ENCODE peak calls at places on chromosomes 13 and 19, in seven cellular contexts. W is amniotic epithelial cell; O is T follicular helper cell; R is LHCN-M2; L is DMS79; M is stimulated activated CD4-positive, alpha-beta T cell treated with anti-CD3 and anti-CD28 coated beads, Interleukin-2, amount 100 ng/mL, for 24 hours; T is astrocyte of the spinal cord. G is an unnamed sample.

GRCh38 chr13:20492641-20493040 is 33.0 kb downstream of the CRYL1 start:
- DNase-seq in W (peak; percentile 37), O (no peak), R (peak; percentile 11), L (no peak), M (peak; percentile 72), T (no peak), G (no peak)

GRCh38 chr19:12380444-12380737 is 14.9 kb upstream of the ZNF442 start:
- DNase-seq in W (no peak), O (no peak), R (no peak), L (no peak), M (no peak), T (no peak), G (no peak)

GRCh38 chr19:35869327-35870123 is 1.2 kb downstream of the APLP1 start:
- DNase-seq in W (peak; percentile 78), O (peak; percentile 72), R (peak; percentile 53), L (peak; percentile 72), M (peak; percentile 89), T (peak; percentile 72), G (peak; percentile 88)

GRCh38 chr13:95677564-95678386 is 836 bp downstream of the DNAJC3 start:
- DNase-seq in W (peak; percentile 18), O (no peak), R (peak; percentile 41), L (peak; percentile 14), M (peak; percentile 6), T (peak; percentile 38), G (no peak)

GRCh38 chr19:2266183-2266993 is 10.2 kb upstream of the JSRP1 start:
- DNase-seq in W (peak; percentile 76), O (no peak), R (peak; percentile 71), L (peak; percentile 65), M (peak; percentile 49), T (peak; percentile 71), G (no peak)

GRCh38 chr13:72390909-72391308 is 336.5 kb downstream of the MZT1 start:
- DNase-seq in W (peak; percentile 25), O (no peak), R (no peak), L (no peak), M (no peak), T (peak; percentile 2), G (no peak)

GRCh38 chr19:9721861-9722260 is 46.7 kb downstream of the ZNF846 start:
- DNase-seq in W (no peak), O (no peak), R (no peak), L (no peak), M (no peak), T (no peak), G (no peak)

GRCh38 chr13:113595131-113595530 is 10.6 kb downstream of the TFDP1 start:
- DNase-seq in W (no peak), O (no peak), R (no peak), L (no peak), M (no peak), T (no peak), G (no peak)

GRCh38 chr13:64993514-64994164 is 2236.5 kb downstream of the PCDH9 start:
- DNase-seq in W (no peak), O (no peak), R (peak; percentile 5), L (no peak), M (no peak), T (no peak), G (no peak)

GRCh38 chr19:18044825-18045304 is 36.9 kb downstream of the ARRDC2 start:
- DNase-seq in W (peak; percentile 70), O (peak; percentile 62), R (peak; percentile 93), L (peak; percentile 63), M (peak; percentile 88), T (peak; percentile 65), G (peak; percentile 93)

GRCh38 chr19:8461891-8462290 is 17.1 kb downstream of the HNRNPM start:
- DNase-seq in W (no peak), O (no peak), R (no peak), L (no peak), M (no peak), T (no peak), G (no peak)

GRCh38 chr19:42683917-42684513 is 56.3 kb downstream of the PSG3 start:
- DNase-seq in W (peak; percentile 19), O (no peak), R (peak; percentile 32), L (no peak), M (peak; percentile 28), T (peak; percentile 20), G (peak; percentile 23)

GRCh38 chr13:23949736-23950135 is 52.4 kb upstream of the C1QTNF9B start:
- DNase-seq in W (no peak), O (no peak), R (no peak), L (no peak), M (no peak), T (no peak), G (no peak)

GRCh38 chr13:79548886-79549285 is 67.9 kb downstream of the NDFIP2 start:
- DNase-seq in W (no peak), O (no peak), R (peak; percentile 36), L (no peak), M (no peak), T (peak; percentile 23), G (no peak)

GRCh38 chr19:54551950-54552912 is 21.4 kb upstream of the LILRA2 start:
- DNase-seq in W (no peak), O (no peak), R (no peak), L (no peak), M (no peak), T (no peak), G (no peak)

GRCh38 chr13:71759506-71760225 is 107.3 kb downstream of the DACH1 start:
- DNase-seq in W (no peak), O (no peak), R (no peak), L (peak; percentile 4), M (no peak), T (peak; percentile 8), G (no peak)

G was measured in activated CD4-positive, alpha-beta memory T cell treated with anti-CD3 and anti-CD28 coated beads, Interleukin-2, amount 10 ng/mL, durations not matched to agents 7 days and 5 days.